ENCODE peak calls at places on chromosomes 5 and 9, in five cellular contexts. J is left kidney, F is H1, X is NCI-H1092 treated with DMSO at 0.1 percent for 48 hours, P is NCI-H774. R is an unnamed sample.

GRCh38 chr9:137448569-137448962 is 7.4 kb upstream of the ENTPD8 start:
- DNase-seq in J (no peak), F (no peak), X (no peak), P (no peak), R (no peak)

GRCh38 chr5:153777681-153778080 is 261.0 kb downstream of the FAM114A2 start:
- DNase-seq in J (peak), F (no peak), X (no peak), P (no peak), R (peak)

GRCh38 chr9:24035816-24036215 is 209.8 kb upstream of the ELAVL2 start:
- DNase-seq in J (no peak), F (no peak), X (no peak), P (no peak), R (no peak)

GRCh38 chr5:154442801-154443200 is 3.0 kb upstream of the SAP30L start:
- DNase-seq in J (no peak), F (no peak), X (no peak), P (no peak), R (no peak)

GRCh38 chr9:70954126-70954525 is 167.3 kb downstream of the TRPM3 start:
- DNase-seq in J (peak), F (no peak), X (no peak), P (no peak), R (peak)

GRCh38 chr5:14818931-14819790 is 52.4 kb downstream of the ANKH start:
- DNase-seq in J (no peak), F (no peak), X (no peak), P (no peak), R (no peak)

GRCh38 chr5:67178085-67178484 is 18.5 kb downstream of the CD180 start:
- DNase-seq in J (no peak), F (no peak), X (no peak), P (no peak), R (no peak)

GRCh38 chr9:22514866-22515265 is 68.2 kb downstream of the DMRTA1 start:
- DNase-seq in J (no peak), F (no peak), X (no peak), P (no peak), R (no peak)

GRCh38 chr5:169300468-169301385 is at the start of gene SLIT3:
- DNase-seq in J (peak), F (peak), X (peak), P (no peak), R (peak)

GRCh38 chr5:56816546-56817081 is 1.3 kb downstream of the MAP3K1 start:
- DNase-seq in J (peak), F (no peak), X (peak), P (no peak), R (peak)

GRCh38 chr9:33024126-33024965 is 727 bp upstream of the DNAJA1 start:
- DNase-seq in J (peak), F (no peak), X (peak), P (no peak), R (peak)

GRCh38 chr9:71552480-71552879 is 215.8 kb downstream of the CEMIP2 start:
- DNase-seq in J (peak), F (peak), X (no peak), P (peak), R (peak)

GRCh38 chr5:149387081-149387611 is 8.1 kb upstream of the IL17B start:
- DNase-seq in J (no peak), F (no peak), X (no peak), P (no peak), R (no peak)

GRCh38 chr9:90975666-90976538 is 174.3 kb downstream of the SYK start:
- DNase-seq in J (no peak), F (no peak), X (no peak), P (no peak), R (no peak)

GRCh38 chr5:160293386-160293785 is 19.0 kb downstream of the CCNJL start:
- DNase-seq in J (no peak), F (no peak), X (no peak), P (no peak), R (no peak)

GRCh38 chr9:20683351-20684034 is 566 bp upstream of the FOCAD start:
- DNase-seq in J (peak), F (no peak), X (no peak), P (peak), R (peak)

GRCh38 chr5:32147236-32147635 is 26.9 kb downstream of the GOLPH3 start:
- DNase-seq in J (no peak), F (no peak), X (no peak), P (no peak), R (no peak)

GRCh38 chr9:16901589-16901988 is 31.1 kb upstream of the BNC2 start:
- DNase-seq in J (no peak), F (no peak), X (no peak), P (no peak), R (no peak)

GRCh38 chr5:132747693-132748440 is 641 bp downstream of the CCNI2 start:
- DNase-seq in J (peak), F (peak), X (no peak), P (no peak), R (peak)

GRCh38 chr5:113043491-113043931 is 66.9 kb downstream of the DCP2 start:
- DNase-seq in J (no peak), F (peak), X (no peak), P (no peak), R (no peak)

GRCh38 chr9:9112001-9112725 is 1312.6 kb upstream of the DMAC1 start:
- DNase-seq in J (no peak), F (no peak), X (peak), P (no peak), R (peak)

GRCh38 chr5:153619706-153620105 is 129.2 kb downstream of the GRIA1 start:
- DNase-seq in J (no peak), F (no peak), X (no peak), P (no peak), R (no peak)

GRCh38 chr5:160555836-160556660 is 134.4 kb downstream of the PTTG1 start:
- DNase-seq in J (peak), F (no peak), X (peak), P (peak), R (no peak)

GRCh38 chr9:134679616-134680392 is 38.2 kb downstream of the COL5A1 start:
- DNase-seq in J (no peak), F (no peak), X (no peak), P (no peak), R (no peak)

GRCh38 chr9:114856210-114856941 is 50.5 kb upstream of the TNFSF15 start:
- DNase-seq in J (no peak), F (no peak), X (no peak), P (no peak), R (no peak)

GRCh38 chr5:13860176-13860575 is 84.3 kb downstream of the DNAH5 start:
- DNase-seq in J (peak), F (no peak), X (no peak), P (no peak), R (no peak)

R was measured in mesendoderm.